ENCODE peak calls at places on chromosome 19, in five cellular contexts. S, D, H, K and W are unnamed samples. For H3K4me1, the result is how much of the 10 kb centered on the place peaks cover.

GRCh38 chr19:2012941-2013682 is 2.4 kb downstream of the BTBD2 start:
- DNase-seq in D (no peak), S (no peak), K (no peak), H (no peak), W (no peak)

GRCh38 chr19:22523940-22524339 is 101.8 kb upstream of the ZNF98 start:
- DNase-seq in K (no peak), H (no peak), S (no peak), D (no peak), W (no peak)

GRCh38 chr19:49427855-49428546 is 2.8 kb downstream of the GFY start:
- DNase-seq in D (peak), H (peak), K (no peak), S (no peak), W (no peak)

GRCh38 chr19:30358821-30359580 is 13.2 kb upstream of the ZNF536 start:
- DNase-seq in K (no peak), S (no peak), H (no peak), D (no peak), W (no peak)

GRCh38 chr19:52992109-52993004 is 21.4 kb upstream of the ERVV-1 start:
- DNase-seq in K (no peak), D (no peak), H (peak), S (no peak), W (no peak)

GRCh38 chr19:15161028-15161984 is 39.5 kb downstream of the NOTCH3 start:
- DNase-seq in K (no peak), H (no peak), D (no peak), S (no peak), W (peak)

GRCh38 chr19:50793558-50794065 is 3.4 kb downstream of the ACP4 start:
- DNase-seq in H (no peak), S (no peak), D (no peak), K (no peak), W (no peak)

GRCh38 chr19:53079313-53079924 is 23.8 kb downstream of the ZNF160 start:
- DNase-seq in H (no peak), K (no peak), D (no peak), S (no peak), W (no peak)

GRCh38 chr19:39941615-39942507 is 7.4 kb upstream of the FCGBP start:
- DNase-seq in H (peak), S (peak), K (no peak), D (peak), W (peak)

GRCh38 chr19:55348317-55349034 is 6.0 kb downstream of the COX6B2 start:
- DNase-seq in K (no peak), D (no peak), H (peak), S (peak), W (no peak)

GRCh38 chr19:10419646-10420443 is 493 bp upstream of the PDE4A start:
- DNase-seq in K (no peak), H (peak), S (no peak), D (peak), W (peak)
- H3K4me1 ChIP-seq in K (under half), H (under half), S (under half), D (half or more), W (under half)

DNA sequence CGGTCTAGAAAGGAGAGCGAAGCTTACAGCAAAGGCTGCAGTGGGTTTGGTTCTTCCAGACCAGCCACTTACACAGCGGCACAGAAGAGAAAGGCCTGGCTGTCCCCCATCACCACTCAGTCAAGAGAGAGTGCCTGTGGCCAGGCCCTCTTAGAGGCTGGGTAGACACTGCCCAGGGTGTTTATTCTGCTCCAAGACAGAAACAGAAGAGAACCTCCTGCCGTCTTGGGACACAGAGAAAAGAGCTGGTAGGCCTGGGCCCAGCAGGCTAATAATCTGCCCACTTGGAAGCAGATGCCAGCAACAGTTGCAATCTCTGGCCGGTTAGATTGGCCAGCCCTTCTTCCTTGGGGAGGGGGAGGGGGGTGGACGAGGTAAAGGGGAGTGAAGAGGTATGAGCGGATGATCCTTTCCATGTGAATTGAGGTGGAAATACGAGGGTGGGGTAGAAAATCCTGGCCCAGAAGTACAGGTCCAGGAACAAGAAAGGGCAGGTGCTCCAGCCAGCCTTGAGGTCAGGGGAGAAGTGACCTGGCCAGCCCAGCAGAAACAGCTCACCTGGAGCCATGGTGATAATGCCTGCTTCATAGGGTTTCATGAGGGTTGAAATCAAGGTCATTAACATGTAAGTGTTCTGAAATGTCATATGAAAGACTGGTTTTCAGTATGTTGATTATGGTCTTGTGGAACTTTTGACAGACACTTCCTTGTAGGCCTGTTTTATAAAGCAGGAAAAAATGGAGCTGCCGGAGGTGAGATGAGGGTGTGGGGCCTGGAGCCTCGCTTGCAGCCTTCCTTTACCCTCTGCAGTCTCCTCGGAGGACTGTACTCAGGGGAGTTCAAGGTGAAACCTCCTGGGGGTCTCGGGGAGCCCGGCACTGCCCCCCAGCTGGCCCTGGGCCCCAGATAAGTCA is 116.9 kb downstream of the SIPA1L3 start:
- DNase-seq in S (no peak), K (no peak), D (no peak), H (no peak), W (no peak)
- H3K4me1 ChIP-seq in S (under half), K (under half), D (under half), H (under half), W (under half)

GRCh38 chr19:7288977-7289376 is 5.2 kb downstream of the INSR start:
- DNase-seq in H (no peak), S (no peak), D (no peak), K (no peak), W (no peak)
- H3K4me1 ChIP-seq in H (under half), S (under half), D (under half), K (under half), W (under half)

GRCh38 chr19:7337380-7338194 is 11.2 kb upstream of the ARHGEF18 start:
- DNase-seq in S (no peak), H (no peak), K (no peak), D (no peak), W (no peak)
- H3K4me1 ChIP-seq in S (under half), H (under half), K (under half), D (under half), W (under half)

GRCh38 chr19:58386576-58387337 is at the start of gene RPS5:
- DNase-seq in H (peak), S (peak), D (peak), K (peak), W (peak)
- H3K4me1 ChIP-seq in H (under half), S (under half), D (under half), K (under half), W (under half)

GRCh38 chr19:38734176-38734425 is 10.2 kb downstream of the CAPN12 start:
- DNase-seq in K (no peak), D (no peak), S (no peak), H (no peak), W (no peak)

GRCh38 chr19:38736036-38736412 is 8.2 kb downstream of the CAPN12 start:
- DNase-seq in S (peak), D (peak), H (peak), K (no peak), W (no peak)

GRCh38 chr19:38734426-38735256 is 9.6 kb downstream of the CAPN12 start:
- DNase-seq in H (peak), S (no peak), D (peak), K (no peak), W (peak)

GRCh38 chr19:38736413-38737280 is 7.6 kb downstream of the CAPN12 start:
- DNase-seq in D (peak), S (peak), H (peak), K (no peak), W (peak)

DNA sequence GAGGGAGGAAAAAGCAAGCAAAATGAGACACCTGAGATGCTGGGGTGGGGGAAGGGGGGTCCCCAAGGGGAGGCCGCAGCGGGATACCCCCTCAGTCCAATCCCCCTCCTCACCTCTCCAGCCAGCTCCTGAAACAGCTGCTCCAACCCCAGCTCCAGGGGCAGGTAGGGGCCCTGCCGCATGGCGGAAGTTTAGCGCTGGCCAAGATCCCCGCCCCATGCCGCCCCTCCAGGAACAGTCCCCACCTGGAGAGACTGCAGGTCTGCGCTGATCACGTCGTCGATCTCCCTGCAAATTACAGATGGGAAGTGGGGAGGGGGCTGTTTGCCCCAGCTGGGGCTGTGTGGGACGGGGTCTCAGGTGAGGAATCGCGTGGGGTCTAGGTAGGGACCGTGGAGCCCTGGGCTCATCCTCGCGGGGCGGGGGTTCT is 9.0 kb downstream of the CAPN12 start:
- DNase-seq in D (peak), K (no peak), S (no peak), H (peak), W (no peak)
- H3K4me1 ChIP-seq in D (under half), K (under half), S (under half), H (under half), W (under half)